ENCODE peak calls at places on chromosomes 7 and 10, in six cellular contexts. F, Y, A, B, E and H are unnamed samples.
A peak's percentile ranks its signal among the peaks of the same experiment; 100 is the strongest.

GRCh38 chr7:110131344-110131743 is 959.6 kb upstream of the LRRN3 start:
- DNase-seq in F (no peak), Y (no peak), A (no peak), B (no peak), E (no peak), H (no peak)

GRCh38 chr10:46226900-46227558 is 59.8 kb upstream of the ANTXRL start:
- DNase-seq in F (no peak), Y (no peak), A (no peak), B (no peak), E (no peak), H (no peak)

GRCh38 chr10:11682896-11683295 is 59.3 kb upstream of the ECHDC3 start:
- DNase-seq in F (no peak), Y (no peak), A (no peak), B (no peak), E (no peak), H (no peak)

GRCh38 chr10:16944961-16945360 is 127.7 kb upstream of the RSU1 start:
- DNase-seq in F (no peak), Y (no peak), A (no peak), B (no peak), E (no peak), H (no peak)

GRCh38 chr7:97120713-97121457 is 3.4 kb downstream of the SDHAF3 start:
- DNase-seq in F (no peak), Y (no peak), A (no peak), B (no peak), E (no peak), H (no peak)

GRCh38 chr7:120089968-120090367 is 183.0 kb upstream of the KCND2 start:
- DNase-seq in F (no peak), Y (peak; percentile 49), A (no peak), B (no peak), E (no peak), H (peak; percentile 51)

GRCh38 chr7:26694713-26695112 is 169.7 kb downstream of the SKAP2 start:
- DNase-seq in F (no peak), Y (no peak), A (no peak), B (no peak), E (no peak), H (no peak)

GRCh38 chr7:73622909-73623797 is 1.2 kb downstream of the MLXIPL start:
- DNase-seq in F (peak; percentile 37), Y (peak; percentile 62), A (no peak), B (no peak), E (no peak), H (no peak)

GRCh38 chr10:87927091-87927490 is 63.7 kb downstream of the PTEN start:
- DNase-seq in F (no peak), Y (peak; percentile 60), A (no peak), B (no peak), E (no peak), H (no peak)

GRCh38 chr7:66627151-66627681 is 1.5 kb upstream of the KCTD7 start:
- DNase-seq in F (no peak), Y (peak; percentile 56), A (no peak), B (no peak), E (no peak), H (no peak)

GRCh38 chr7:113904521-113904920 is 14.3 kb downstream of the PPP1R3A start:
- DNase-seq in F (no peak), Y (no peak), A (no peak), B (no peak), E (no peak), H (no peak)